ENCODE peak calls at places on chromosomes 13 and 19, in eight cellular contexts. One of them, this sample, is unnamed. For H3K4me1, the result is how much of the 10 kb centered on the place peaks cover.

GRCh38 chr19:55114566-55115145 is 2.8 kb downstream of the PPP1R12C start:
- DNase-seq in lower lobe of right lung: no peak
- DNase-seq in prostate gland: no peak
- DNase-seq in endothelial cell of umbilical vein: no peak
- DNase-seq in fibroblast of lung: no peak
- DNase-seq in transverse colon: no peak
- DNase-seq in cardiac muscle cell: no peak
- DNase-seq in stomach: no peak
- DNase-seq in this sample: no peak

GRCh38 chr19:4575978-4576933 is 16.8 kb upstream of the SEMA6B start:
- DNase-seq in lower lobe of right lung: no peak
- DNase-seq in prostate gland: peak
- DNase-seq in endothelial cell of umbilical vein: peak
- DNase-seq in fibroblast of lung: peak
- DNase-seq in transverse colon: peak
- DNase-seq in cardiac muscle cell: peak
- DNase-seq in stomach: peak
- DNase-seq in this sample: peak

GRCh38 chr13:46992383-46992952 is 95.6 kb upstream of the HTR2A start:
- DNase-seq in lower lobe of right lung: no peak
- DNase-seq in prostate gland: no peak
- DNase-seq in endothelial cell of umbilical vein: no peak
- DNase-seq in fibroblast of lung: no peak
- DNase-seq in transverse colon: no peak
- DNase-seq in cardiac muscle cell: peak
- DNase-seq in stomach: no peak
- DNase-seq in this sample: no peak

GRCh38 chr13:23701646-23702045 is 131.4 kb downstream of the TNFRSF19 start:
- DNase-seq in lower lobe of right lung: no peak
- DNase-seq in prostate gland: no peak
- DNase-seq in endothelial cell of umbilical vein: no peak
- DNase-seq in fibroblast of lung: peak
- DNase-seq in transverse colon: peak
- DNase-seq in cardiac muscle cell: no peak
- DNase-seq in stomach: peak
- DNase-seq in this sample: no peak

GRCh38 chr19:35641515-35642151 is at the start of gene ETV2:
- DNase-seq in lower lobe of right lung: no peak
- DNase-seq in prostate gland: no peak
- DNase-seq in endothelial cell of umbilical vein: peak
- DNase-seq in fibroblast of lung: peak
- DNase-seq in transverse colon: peak
- DNase-seq in cardiac muscle cell: peak
- DNase-seq in stomach: peak
- DNase-seq in this sample: peak

GRCh38 chr19:18112989-18113478 is 15.5 kb downstream of the MAST3 start:
- DNase-seq in lower lobe of right lung: peak
- DNase-seq in prostate gland: peak
- DNase-seq in endothelial cell of umbilical vein: peak
- DNase-seq in fibroblast of lung: peak
- DNase-seq in transverse colon: peak
- DNase-seq in cardiac muscle cell: peak
- DNase-seq in stomach: peak
- DNase-seq in this sample: peak

GRCh38 chr19:50657672-50658437 is 8.6 kb downstream of the C19orf81 start:
- DNase-seq in lower lobe of right lung: peak
- DNase-seq in prostate gland: peak
- DNase-seq in endothelial cell of umbilical vein: peak
- DNase-seq in fibroblast of lung: peak
- DNase-seq in transverse colon: peak
- DNase-seq in cardiac muscle cell: peak
- DNase-seq in stomach: peak
- DNase-seq in this sample: peak

GRCh38 chr13:45728759-45729158 is 26.6 kb downstream of the CBY2 start:
- DNase-seq in lower lobe of right lung: no peak
- DNase-seq in prostate gland: no peak
- DNase-seq in endothelial cell of umbilical vein: no peak
- DNase-seq in fibroblast of lung: no peak
- DNase-seq in transverse colon: no peak
- DNase-seq in cardiac muscle cell: peak
- DNase-seq in stomach: no peak
- DNase-seq in this sample: no peak

GRCh38 chr19:1373534-1374249 is 10.0 kb upstream of the NDUFS7 start:
- DNase-seq in lower lobe of right lung: no peak
- DNase-seq in prostate gland: no peak
- DNase-seq in endothelial cell of umbilical vein: no peak
- DNase-seq in fibroblast of lung: peak
- DNase-seq in transverse colon: no peak
- DNase-seq in cardiac muscle cell: peak
- DNase-seq in stomach: peak
- DNase-seq in this sample: no peak

GRCh38 chr19:33514885-33515485 is 6.6 kb downstream of the PEPD start:
- DNase-seq in lower lobe of right lung: peak
- DNase-seq in prostate gland: no peak
- DNase-seq in endothelial cell of umbilical vein: no peak
- DNase-seq in fibroblast of lung: peak
- DNase-seq in transverse colon: peak
- DNase-seq in cardiac muscle cell: no peak
- DNase-seq in stomach: no peak
- DNase-seq in this sample: no peak

GRCh38 chr19:51025401-51025800 is 1.0 kb downstream of the KLK11 start:
- DNase-seq in lower lobe of right lung: no peak
- DNase-seq in prostate gland: no peak
- DNase-seq in endothelial cell of umbilical vein: no peak
- DNase-seq in fibroblast of lung: no peak
- DNase-seq in transverse colon: no peak
- DNase-seq in cardiac muscle cell: no peak
- DNase-seq in stomach: no peak
- DNase-seq in this sample: no peak

GRCh38 chr19:44876930-44877530 is 14.0 kb upstream of the TOMM40 start:
- DNase-seq in lower lobe of right lung: no peak
- DNase-seq in prostate gland: no peak
- DNase-seq in endothelial cell of umbilical vein: no peak
- DNase-seq in fibroblast of lung: no peak
- DNase-seq in transverse colon: no peak
- DNase-seq in cardiac muscle cell: no peak
- DNase-seq in stomach: no peak
- DNase-seq in this sample: no peak

GRCh38 chr19:16263115-16263839 is 61.3 kb upstream of the KLF2 start:
- DNase-seq in lower lobe of right lung: no peak
- DNase-seq in prostate gland: no peak
- DNase-seq in endothelial cell of umbilical vein: no peak
- DNase-seq in fibroblast of lung: no peak
- DNase-seq in transverse colon: peak
- DNase-seq in cardiac muscle cell: no peak
- DNase-seq in stomach: no peak
- DNase-seq in this sample: no peak

GRCh38 chr13:112587359-112587766 is 590 bp downstream of the TUBGCP3 start:
- DNase-seq in lower lobe of right lung: peak
- DNase-seq in prostate gland: peak
- DNase-seq in endothelial cell of umbilical vein: peak
- DNase-seq in fibroblast of lung: peak
- DNase-seq in transverse colon: peak
- DNase-seq in cardiac muscle cell: peak
- DNase-seq in stomach: peak
- DNase-seq in this sample: peak

GRCh38 chr13:31042501-31043165 is 110.2 kb downstream of the TEX26 start:
- DNase-seq in lower lobe of right lung: no peak
- DNase-seq in prostate gland: no peak
- DNase-seq in endothelial cell of umbilical vein: no peak
- DNase-seq in fibroblast of lung: no peak
- DNase-seq in transverse colon: no peak
- DNase-seq in cardiac muscle cell: no peak
- DNase-seq in stomach: no peak
- DNase-seq in this sample: no peak
- H3K4me1 ChIP-seq in lower lobe of right lung: under half
- H3K4me1 ChIP-seq in prostate gland: under half
- H3K4me1 ChIP-seq in endothelial cell of umbilical vein: under half
- H3K4me1 ChIP-seq in fibroblast of lung: under half
- H3K4me1 ChIP-seq in transverse colon: under half
- H3K4me1 ChIP-seq in cardiac muscle cell: under half
- H3K4me1 ChIP-seq in stomach: under half
- H3K4me1 ChIP-seq in this sample: under half

DNA sequence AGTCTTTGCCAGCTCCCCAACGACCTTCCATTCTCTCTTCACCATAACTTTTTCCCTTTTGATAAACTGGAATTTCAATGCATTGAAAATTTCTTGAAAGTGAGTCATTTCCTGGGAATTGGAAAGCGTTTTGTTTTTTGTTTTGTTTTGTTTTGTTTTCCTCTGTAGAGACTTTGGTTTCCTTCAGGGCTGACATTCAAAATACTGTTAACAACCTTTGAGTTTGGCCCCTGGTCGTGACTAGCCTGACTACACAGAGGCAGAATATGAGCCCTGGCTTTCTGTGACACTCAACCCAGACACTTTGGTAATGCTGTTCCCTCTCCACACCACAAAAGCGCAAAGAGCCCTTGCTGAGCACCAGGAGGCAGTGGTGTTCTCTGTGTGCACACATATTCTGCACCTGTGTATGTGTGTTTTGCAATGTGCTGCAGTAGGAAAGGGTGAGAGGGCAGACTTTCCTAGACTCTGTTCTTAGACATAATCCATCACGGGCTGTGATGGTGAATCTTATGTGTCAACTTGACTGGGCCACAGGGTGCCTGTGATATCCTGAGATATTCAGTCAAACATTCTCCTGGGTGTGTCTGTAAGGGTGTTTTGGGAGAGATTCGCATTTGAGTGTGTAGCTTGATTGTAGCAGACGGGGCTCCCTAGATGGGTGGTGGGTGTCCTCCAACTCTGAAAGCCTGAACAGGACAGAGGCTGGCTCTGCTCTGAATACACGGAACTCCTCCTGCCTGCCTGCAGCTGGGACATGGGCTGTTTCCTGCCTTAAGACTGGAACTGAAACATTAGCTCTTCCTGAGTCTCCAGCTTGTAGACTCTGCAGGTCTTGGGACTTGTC is 29.5 kb upstream of the ANKRD10 start:
- DNase-seq in lower lobe of right lung: no peak
- DNase-seq in prostate gland: peak
- DNase-seq in endothelial cell of umbilical vein: peak
- DNase-seq in fibroblast of lung: peak
- DNase-seq in transverse colon: peak
- DNase-seq in cardiac muscle cell: peak
- DNase-seq in stomach: peak
- DNase-seq in this sample: no peak
- TF ChIP-seq CTCF in lower lobe of right lung: peak
- TF ChIP-seq CTCF in prostate gland: peak
- TF ChIP-seq CTCF in endothelial cell of umbilical vein: peak
- TF ChIP-seq CTCF in fibroblast of lung: peak
- TF ChIP-seq CTCF in transverse colon: peak
- TF ChIP-seq CTCF in cardiac muscle cell: peak
- TF ChIP-seq CTCF in stomach: no peak
- TF ChIP-seq CTCF in this sample: peak

GRCh38 chr19:48332662-48333466 is 7.5 kb downstream of the EMP3 start:
- DNase-seq in lower lobe of right lung: peak
- DNase-seq in prostate gland: peak
- DNase-seq in endothelial cell of umbilical vein: peak
- DNase-seq in fibroblast of lung: peak
- DNase-seq in transverse colon: peak
- DNase-seq in cardiac muscle cell: peak
- DNase-seq in stomach: peak
- DNase-seq in this sample: peak

GRCh38 chr19:48329167-48329891 is 4.0 kb downstream of the EMP3 start:
- DNase-seq in lower lobe of right lung: no peak
- DNase-seq in prostate gland: no peak
- DNase-seq in endothelial cell of umbilical vein: no peak
- DNase-seq in fibroblast of lung: peak
- DNase-seq in transverse colon: peak
- DNase-seq in cardiac muscle cell: no peak
- DNase-seq in stomach: no peak
- DNase-seq in this sample: peak

GRCh38 chr19:48332351-48332661 is 7.0 kb downstream of the EMP3 start:
- DNase-seq in lower lobe of right lung: no peak
- DNase-seq in prostate gland: no peak
- DNase-seq in endothelial cell of umbilical vein: no peak
- DNase-seq in fibroblast of lung: no peak
- DNase-seq in transverse colon: no peak
- DNase-seq in cardiac muscle cell: no peak
- DNase-seq in stomach: no peak
- DNase-seq in this sample: no peak

GRCh38 chr19:48333467-48334384 is 8.4 kb downstream of the EMP3 start:
- DNase-seq in lower lobe of right lung: peak
- DNase-seq in prostate gland: peak
- DNase-seq in endothelial cell of umbilical vein: peak
- DNase-seq in fibroblast of lung: peak
- DNase-seq in transverse colon: peak
- DNase-seq in cardiac muscle cell: peak
- DNase-seq in stomach: peak
- DNase-seq in this sample: peak

DNA sequence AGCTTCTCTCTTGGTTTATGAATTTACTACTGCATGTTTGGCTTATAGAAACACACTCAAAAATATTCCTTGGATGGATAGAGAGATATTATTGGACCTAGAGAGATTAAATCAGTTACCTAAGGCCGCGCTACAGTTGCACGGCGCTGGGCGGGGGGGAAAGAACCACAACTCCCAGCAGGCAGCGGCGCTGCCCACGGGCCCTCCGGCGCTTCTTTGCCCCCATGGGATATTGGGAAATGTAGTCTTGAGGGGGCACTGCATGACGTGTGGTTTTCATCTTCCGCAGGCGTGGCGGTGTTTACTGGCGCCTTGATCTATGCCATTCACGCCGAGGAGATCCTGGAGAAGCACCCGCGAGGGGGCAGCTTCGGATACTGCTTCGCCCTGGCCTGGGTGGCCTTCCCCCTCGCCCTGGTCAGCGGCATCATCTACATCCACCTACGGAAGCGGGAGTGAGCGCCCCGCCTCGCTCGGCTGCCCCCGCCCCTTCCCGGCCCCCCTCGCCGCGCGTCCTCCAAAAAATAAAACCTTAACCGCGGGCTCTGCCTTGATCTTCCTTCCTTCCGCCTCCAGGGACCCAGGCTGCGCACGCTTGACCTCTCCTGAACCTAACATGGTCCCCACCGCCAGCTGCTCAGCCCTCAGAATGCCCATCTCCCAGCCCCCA is 4.8 kb downstream of the EMP3 start:
- DNase-seq in lower lobe of right lung: peak
- DNase-seq in prostate gland: peak
- DNase-seq in endothelial cell of umbilical vein: peak
- DNase-seq in fibroblast of lung: no peak
- DNase-seq in transverse colon: peak
- DNase-seq in cardiac muscle cell: peak
- DNase-seq in stomach: peak
- DNase-seq in this sample: peak
- H3K27ac ChIP-seq in lower lobe of right lung: peak
- H3K27ac ChIP-seq in prostate gland: peak
- H3K27ac ChIP-seq in endothelial cell of umbilical vein: no peak
- H3K27ac ChIP-seq in fibroblast of lung: no peak
- H3K27ac ChIP-seq in transverse colon: peak
- H3K27ac ChIP-seq in cardiac muscle cell: peak
- H3K27ac ChIP-seq in stomach: peak
- H3K27ac ChIP-seq in this sample: peak

GRCh38 chr13:114050536-114051450 is 76.9 kb upstream of the C13orf46 start:
- DNase-seq in lower lobe of right lung: no peak
- DNase-seq in prostate gland: no peak
- DNase-seq in endothelial cell of umbilical vein: no peak
- DNase-seq in fibroblast of lung: no peak
- DNase-seq in transverse colon: no peak
- DNase-seq in cardiac muscle cell: no peak
- DNase-seq in stomach: no peak
- DNase-seq in this sample: no peak
- H3K4me1 ChIP-seq in lower lobe of right lung: under half
- H3K4me1 ChIP-seq in prostate gland: under half
- H3K4me1 ChIP-seq in endothelial cell of umbilical vein: under half
- H3K4me1 ChIP-seq in fibroblast of lung: under half
- H3K4me1 ChIP-seq in transverse colon: under half
- H3K4me1 ChIP-seq in cardiac muscle cell: under half
- H3K4me1 ChIP-seq in stomach: under half
- H3K4me1 ChIP-seq in this sample: half or more

GRCh38 chr19:22605275-22606211 is 28.6 kb upstream of the ZNF492 start:
- DNase-seq in lower lobe of right lung: no peak
- DNase-seq in prostate gland: no peak
- DNase-seq in endothelial cell of umbilical vein: no peak
- DNase-seq in fibroblast of lung: no peak
- DNase-seq in transverse colon: no peak
- DNase-seq in cardiac muscle cell: no peak
- DNase-seq in stomach: no peak
- DNase-seq in this sample: no peak
- TF ChIP-seq CTCF in lower lobe of right lung: no peak
- TF ChIP-seq CTCF in prostate gland: no peak
- TF ChIP-seq CTCF in endothelial cell of umbilical vein: no peak
- TF ChIP-seq CTCF in fibroblast of lung: no peak
- TF ChIP-seq CTCF in transverse colon: no peak
- TF ChIP-seq CTCF in cardiac muscle cell: no peak
- TF ChIP-seq CTCF in stomach: no peak
- TF ChIP-seq CTCF in this sample: no peak